ENCODE peak calls at places on chromosomes 13 and 19, in five cellular contexts. K, I, T, D and O are unnamed samples.

GRCh38 chr13:52891685-52892084 is 43.2 kb upstream of the PCDH8 start:
- DNase-seq in K (no peak), T (no peak), D (no peak), I (no peak), O (no peak)

GRCh38 chr19:49929121-49929610 is at the start of the genes ATF5 and NUP62:
- DNase-seq in D (peak; percentile 89), K (peak; percentile 82), I (peak; percentile 52), T (peak; percentile 95), O (peak; percentile 80)

GRCh38 chr13:46982856-46983582 is 86.2 kb upstream of the HTR2A start:
- DNase-seq in D (no peak), K (no peak), T (no peak), I (no peak), O (no peak)

GRCh38 chr13:60970736-60971135 is 444.9 kb downstream of the PCDH20 start:
- DNase-seq in K (no peak), I (no peak), D (no peak), T (no peak), O (no peak)

GRCh38 chr13:83183439-83184149 is 698.7 kb downstream of the SLITRK1 start:
- DNase-seq in D (no peak), I (no peak), K (no peak), T (no peak), O (no peak)

GRCh38 chr13:44969858-44970484 is 19.3 kb downstream of the NUFIP1 start:
- DNase-seq in I (peak; percentile 52), T (peak; percentile 27), D (peak; percentile 78), K (no peak), O (no peak)

GRCh38 chr19:16589917-16590316 is 17.7 kb upstream of the SLC35E1 start:
- DNase-seq in D (no peak), T (no peak), I (no peak), K (no peak), O (no peak)

GRCh38 chr13:72205773-72206172 is 338.8 kb upstream of the DACH1 start:
- DNase-seq in I (no peak), T (no peak), D (no peak), K (no peak), O (no peak)

GRCh38 chr19:58558623-58559274 is 338 bp upstream of the UBE2M start:
- DNase-seq in T (peak; percentile 100), I (peak; percentile 98), D (peak; percentile 99), K (peak; percentile 99), O (no peak)

GRCh38 chr13:76828316-76828741 is 57.9 kb downstream of the KCTD12 start:
- DNase-seq in I (no peak), D (peak; percentile 71), K (no peak), T (no peak), O (no peak)

GRCh38 chr13:32164622-32165268 is 133.2 kb downstream of the FRY start:
- DNase-seq in D (peak; percentile 76), I (peak; percentile 73), T (peak; percentile 33), K (no peak), O (peak; percentile 24)

GRCh38 chr13:98279473-98280175 is 102.6 kb upstream of the RNF113B start:
- DNase-seq in T (peak; percentile 10), D (no peak), K (no peak), I (no peak), O (no peak)

GRCh38 chr13:104414181-104414580 is 1348.0 kb upstream of the SLC10A2 start:
- DNase-seq in K (no peak), I (no peak), T (no peak), D (no peak), O (no peak)

GRCh38 chr13:40207110-40207478 is 459.3 kb downstream of the FOXO1 start:
- DNase-seq in D (no peak), T (no peak), I (no peak), K (no peak), O (no peak)

GRCh38 chr13:28792992-28793391 is 27.1 kb upstream of the MTUS2 start:
- DNase-seq in D (peak; percentile 94), I (peak; percentile 75), T (no peak), K (no peak), O (no peak)

GRCh38 chr19:772730-773436 is 22.0 kb downstream of the MISP start:
- DNase-seq in T (no peak), K (no peak), I (no peak), D (no peak), O (no peak)

GRCh38 chr13:44448875-44449274 is 75.3 kb downstream of the SERP2 start:
- DNase-seq in K (no peak), T (no peak), D (no peak), I (no peak), O (no peak)

GRCh38 chr19:14383898-14384669 is 2.8 kb downstream of the ADGRE5 start:
- DNase-seq in D (peak; percentile 88), T (no peak), K (peak; percentile 72), I (peak; percentile 38), O (no peak)

GRCh38 chr19:58575183-58576041 is 2.3 kb upstream of the MZF1 start:
- DNase-seq in D (peak; percentile 98), K (peak; percentile 57), T (peak; percentile 68), I (peak; percentile 88), O (no peak)

GRCh38 chr19:39937792-39938191 is 3.4 kb upstream of the FCGBP start:
- DNase-seq in I (no peak), K (no peak), T (no peak), D (no peak), O (no peak)

GRCh38 chr13:90997951-90998350 is 349.5 kb upstream of the MIR17HG start:
- DNase-seq in T (no peak), K (no peak), D (no peak), I (no peak), O (no peak)

GRCh38 chr13:50403311-50403710 is 388.1 kb downstream of the KCNRG start:
- DNase-seq in D (no peak), K (no peak), I (no peak), T (no peak), O (no peak)

GRCh38 chr13:65677906-65678305 is 1552.2 kb downstream of the PCDH9 start:
- DNase-seq in D (no peak), I (no peak), K (no peak), T (no peak), O (no peak)

GRCh38 chr13:20391597-20392452 is 133.8 kb downstream of the CRYL1 start:
- DNase-seq in T (no peak), I (no peak), K (no peak), D (no peak), O (no peak)

GRCh38 chr19:5124111-5124855 is 155.4 kb downstream of the KDM4B start:
- DNase-seq in D (no peak), T (no peak), K (no peak), I (no peak), O (no peak)

GRCh38 chr19:34224996-34225658 is 29.2 kb upstream of the GARRE1 start:
- DNase-seq in T (no peak), K (no peak), D (peak; percentile 59), I (peak; percentile 17), O (no peak)

DNA sequence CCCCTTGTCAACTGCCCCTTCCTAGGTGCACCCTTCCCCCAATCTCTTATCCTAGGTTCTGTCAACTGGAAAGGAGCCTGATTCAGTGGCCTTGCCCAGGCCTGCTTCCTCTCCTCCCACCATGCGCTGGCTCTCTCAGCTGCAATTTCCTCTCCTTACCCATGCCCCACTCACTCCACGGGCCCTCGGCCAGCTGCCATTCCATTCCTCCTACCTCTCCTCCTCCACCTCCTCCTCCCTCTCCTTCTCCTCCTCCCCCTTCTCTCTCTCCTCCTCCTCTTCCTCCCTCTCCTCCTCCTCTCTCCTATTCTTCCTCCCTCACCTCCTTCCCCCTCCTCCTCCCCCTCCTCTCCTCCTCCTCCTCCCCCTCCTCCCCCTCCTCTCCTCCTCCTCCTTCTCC is 9.6 kb upstream of the TIMM44 start:
- DNase-seq in T (no peak), D (peak; percentile 44), I (no peak), K (no peak), O (no peak)
- H3K27ac ChIP-seq in T (no peak overlapping the region), D (no peak overlapping the region), I (no peak overlapping the region), K (no peak overlapping the region), O (no peak overlapping the region)

GRCh38 chr19:42229263-42229854 is 9.2 kb downstream of the ZNF526 start:
- DNase-seq in D (no peak), T (no peak), I (no peak), K (no peak), O (no peak)
- H3K27ac ChIP-seq in D (peak overlapping the region; percentile 40), T (no peak overlapping the region), I (peak overlapping the region; percentile 18), K (no peak overlapping the region), O (no peak overlapping the region)

GRCh38 chr19:2389594-2389993 is 29.5 kb downstream of the TMPRSS9 start:
- DNase-seq in T (no peak), I (no peak), K (no peak), D (no peak), O (no peak)

GRCh38 chr19:2394669-2395292 is 32.6 kb downstream of the TIMM13 start:
- DNase-seq in D (no peak), I (no peak), T (no peak), K (no peak), O (no peak)

GRCh38 chr19:2391118-2391725 is 31.2 kb downstream of the TMPRSS9 start:
- DNase-seq in K (peak; percentile 6), T (peak; percentile 54), D (peak; percentile 84), I (peak; percentile 58), O (no peak)

GRCh38 chr19:2392366-2392765 is 32.3 kb downstream of the TMPRSS9 start:
- DNase-seq in T (no peak), D (no peak), I (no peak), K (no peak), O (no peak)

GRCh38 chr19:2394054-2394668 is 33.2 kb downstream of the TIMM13 start:
- DNase-seq in D (no peak), I (no peak), K (no peak), T (peak; percentile 29), O (no peak)
- H3K27ac ChIP-seq in D (no peak overlapping the region), I (no peak overlapping the region), K (no peak overlapping the region), T (no peak overlapping the region), O (no peak overlapping the region)

GRCh38 chr19:55473613-55474012 is 2.8 kb upstream of the ZNF628 start:
- DNase-seq in D (peak; percentile 38), I (no peak), T (no peak), K (no peak), O (no peak)
- H3K27ac ChIP-seq in D (no peak overlapping the region), I (no peak overlapping the region), T (no peak overlapping the region), K (no peak overlapping the region), O (no peak overlapping the region)

DNA sequence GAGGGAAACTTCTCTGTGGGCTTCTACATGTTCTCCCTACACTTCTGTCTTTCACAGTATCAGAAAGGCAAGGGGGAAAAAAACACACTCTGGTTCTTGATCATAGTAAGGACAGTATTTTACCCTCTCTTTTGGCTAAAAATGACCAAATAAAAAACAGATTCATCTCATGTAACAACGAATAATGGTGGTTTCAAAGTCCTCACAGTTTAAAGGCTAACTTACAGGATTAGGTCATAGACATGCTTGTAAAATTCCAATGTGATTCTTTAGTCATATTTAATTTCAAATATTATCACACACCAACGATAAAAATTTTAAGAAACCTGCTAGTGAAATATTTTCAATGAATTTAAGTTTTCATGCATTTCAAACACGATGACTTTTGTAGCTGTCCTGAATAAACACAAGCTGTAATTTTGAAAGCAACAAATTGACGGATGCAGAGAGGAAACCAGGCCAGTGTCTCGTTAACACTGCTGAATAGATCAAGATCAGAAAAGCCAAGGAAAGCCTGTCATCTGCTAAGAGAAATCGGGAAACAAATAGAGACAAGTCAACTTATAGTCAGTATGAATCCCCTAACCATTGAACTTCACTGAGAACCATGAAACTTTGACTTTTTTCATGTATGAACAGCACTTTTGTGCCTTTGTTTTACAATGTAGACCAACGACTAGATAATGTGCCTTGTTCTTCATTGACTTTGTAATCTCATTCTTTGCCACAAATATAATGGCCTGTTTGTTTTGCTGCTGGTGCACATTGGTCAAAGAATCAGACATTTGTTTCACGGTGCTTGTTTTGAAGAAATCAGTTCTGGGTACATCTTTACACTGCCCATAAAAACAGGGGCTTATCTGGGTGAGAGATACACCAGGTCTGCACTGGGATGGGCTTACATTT is 22.0 kb downstream of the MBNL2 start:
- DNase-seq in K (no peak), I (no peak), D (no peak), T (no peak), O (no peak)
- H3K27ac ChIP-seq in K (no peak overlapping the region), I (no peak overlapping the region), D (peak overlapping the region; percentile 15), T (no peak overlapping the region), O (peak overlapping the region; percentile 98)